ENCODE peak calls at places on chromosomes 7 and 10, in eight cellular contexts. I, W, L, S, Y, B, E and A are unnamed samples.

GRCh38 chr10:80544316-80544953 is 6.7 kb downstream of the SH2D4B start:
- DNase-seq in I (no peak), W (no peak), L (no peak), S (no peak), Y (no peak), B (no peak), E (no peak), A (no peak)

GRCh38 chr7:116212859-116213258 is 2.5 kb downstream of the TES start:
- DNase-seq in I (no peak), W (no peak), L (no peak), S (peak; percentile 70), Y (no peak), B (no peak), E (no peak), A (no peak)

GRCh38 chr10:72328045-72328828 is 26.5 kb downstream of the DNAJB12 start:
- DNase-seq in I (no peak), W (peak; percentile 85), L (no peak), S (peak; percentile 89), Y (peak; percentile 89), B (peak; percentile 89), E (no peak), A (peak; percentile 82)

GRCh38 chr7:155864991-155865690 is 52.9 kb upstream of the SHH start:
- DNase-seq in I (no peak), W (no peak), L (no peak), S (no peak), Y (no peak), B (peak; percentile 38), E (no peak), A (no peak)

GRCh38 chr7:46651561-46652088 is 730.6 kb upstream of the IGFBP3 start:
- DNase-seq in I (no peak), W (no peak), L (no peak), S (no peak), Y (no peak), B (no peak), E (no peak), A (no peak)

GRCh38 chr10:48199580-48200377 is 74.7 kb downstream of the FRMPD2 start:
- DNase-seq in I (no peak), W (peak; percentile 7), L (no peak), S (peak; percentile 90), Y (no peak), B (no peak), E (no peak), A (no peak)

GRCh38 chr7:33529070-33529469 is 376.3 kb upstream of the BMPER start:
- DNase-seq in I (no peak), W (no peak), L (no peak), S (no peak), Y (no peak), B (no peak), E (no peak), A (no peak)

GRCh38 chr7:155950898-155951553 is 138.8 kb upstream of the SHH start:
- DNase-seq in I (no peak), W (no peak), L (no peak), S (no peak), Y (no peak), B (peak; percentile 46), E (no peak), A (no peak)

GRCh38 chr10:7000063-7000462 is 410.8 kb downstream of the SFMBT2 start:
- DNase-seq in I (no peak), W (no peak), L (no peak), S (no peak), Y (no peak), B (no peak), E (no peak), A (no peak)

GRCh38 chr10:6052247-6053221 is 9.6 kb downstream of the IL2RA start:
- DNase-seq in I (no peak), W (no peak), L (no peak), S (no peak), Y (no peak), B (peak; percentile 58), E (no peak), A (no peak)

GRCh38 chr10:71216751-71217265 is 4.4 kb downstream of the UNC5B start:
- DNase-seq in I (no peak), W (no peak), L (no peak), S (peak; percentile 52), Y (peak; percentile 41), B (no peak), E (no peak), A (no peak)